ENCODE peak calls at places on chromosomes 6 and 20, in seven cellular contexts. O is effector CD8-positive, alpha-beta T cell; L is OCI-LY7; G is activated naive CD4-positive, alpha-beta T cell treated with anti-CD3 and anti-CD28 coated beads, Interleukin-2, amount 10 ng/mL, durations not matched to agents 7 days and 5 days; W is fibroblast of the conjunctiva; Y is left ventricle myocardium superior; S is hypothalamus. F is an unnamed sample.
A peak's percentile ranks its signal among the peaks of the same experiment; 100 is the strongest.

GRCh38 chr6:144581807-144582537 is 296.8 kb downstream of the UTRN start:
- DNase-seq in O (no peak), L (peak; percentile 31), G (peak; percentile 44), W (peak; percentile 18), Y (no peak), S (no peak), F (no peak)

GRCh38 chr6:144417686-144418085 is 132.6 kb downstream of the UTRN start:
- DNase-seq in O (no peak), L (no peak), G (no peak), W (no peak), Y (no peak), S (no peak), F (no peak)

GRCh38 chr20:62723351-62723750 is 14.7 kb downstream of the NTSR1 start:
- DNase-seq in O (no peak), L (no peak), G (no peak), W (no peak), Y (peak; percentile 33), S (no peak), F (no peak)

GRCh38 chr20:50438986-50439407 is 71.2 kb upstream of the PTPN1 start:
- DNase-seq in O (no peak), L (no peak), G (no peak), W (no peak), Y (no peak), S (no peak), F (no peak)

GRCh38 chr6:56552212-56553130 is 90.2 kb downstream of the DST start:
- DNase-seq in O (no peak), L (no peak), G (no peak), W (no peak), Y (no peak), S (no peak), F (no peak)

GRCh38 chr20:33915726-33916331 is 77.9 kb upstream of the RALY start:
- DNase-seq in O (peak; percentile 42), L (peak; percentile 58), G (peak; percentile 58), W (no peak), Y (peak; percentile 67), S (no peak), F (no peak)

GRCh38 chr6:113560908-113561307 is 296.2 kb upstream of the MARCKS start:
- DNase-seq in O (no peak), L (no peak), G (no peak), W (no peak), Y (no peak), S (no peak), F (no peak)

GRCh38 chr6:166435574-166435973 is 52.8 kb upstream of the MPC1 start:
- DNase-seq in O (no peak), L (no peak), G (no peak), W (no peak), Y (peak; percentile 70), S (no peak), F (no peak)

GRCh38 chr20:56181593-56181992 is 66.9 kb upstream of the MC3R start:
- DNase-seq in O (no peak), L (no peak), G (no peak), W (no peak), Y (no peak), S (no peak), F (no peak)

GRCh38 chr6:21587182-21587924 is 6.2 kb upstream of the SOX4 start:
- DNase-seq in O (no peak), L (no peak), G (peak; percentile 41), W (no peak), Y (peak; percentile 73), S (no peak), F (no peak)

GRCh38 chr6:53680489-53680888 is 14.9 kb upstream of the KLHL31 start:
- DNase-seq in O (no peak), L (no peak), G (no peak), W (no peak), Y (no peak), S (no peak), F (no peak)

GRCh38 chr6:37501632-37502466 is 2.2 kb upstream of the CCDC167 start:
- DNase-seq in O (no peak), L (peak; percentile 26), G (peak; percentile 58), W (no peak), Y (no peak), S (no peak), F (no peak)

GRCh38 chr6:33904050-33904827 is 100.4 kb upstream of the MLN start:
- DNase-seq in O (peak; percentile 19), L (no peak), G (peak; percentile 95), W (no peak), Y (peak; percentile 40), S (peak; percentile 4), F (no peak)

GRCh38 chr6:129603731-129604130 is 106.2 kb downstream of the ARHGAP18 start:
- DNase-seq in O (no peak), L (no peak), G (no peak), W (no peak), Y (no peak), S (no peak), F (no peak)

GRCh38 chr20:62020935-62021701 is 44.6 kb downstream of the TAF4 start:
- DNase-seq in O (no peak), L (no peak), G (no peak), W (no peak), Y (peak; percentile 86), S (no peak), F (no peak)

GRCh38 chr20:8094415-8094818 is 37.6 kb upstream of the PLCB1 start:
- DNase-seq in O (no peak), L (no peak), G (no peak), W (peak; percentile 90), Y (peak; percentile 67), S (peak; percentile 8), F (peak; percentile 50)